ENCODE peak calls at places on chromosomes 4 and X, in five cellular contexts. One of them, this sample, is unnamed.

GRCh38 chr4:44738615-44739014 is 12.3 kb upstream of the GNPDA2 start:
- DNase-seq in stromal cell of bone marrow: no peak
- DNase-seq in GM12865: peak
- DNase-seq in renal cortical epithelial cell: peak
- DNase-seq in heart left ventricle: no peak
- DNase-seq in this sample: no peak

GRCh38 chrX:25278341-25278740 is 262.6 kb upstream of the ARX start:
- DNase-seq in GM12865: no peak
- DNase-seq in heart left ventricle: no peak
- DNase-seq in renal cortical epithelial cell: no peak
- DNase-seq in stromal cell of bone marrow: no peak
- DNase-seq in this sample: no peak

GRCh38 chr4:3827616-3828492 is 61.7 kb downstream of the ADRA2C start:
- DNase-seq in heart left ventricle: peak
- DNase-seq in renal cortical epithelial cell: no peak
- DNase-seq in GM12865: no peak
- DNase-seq in stromal cell of bone marrow: peak
- DNase-seq in this sample: no peak

GRCh38 chr4:155960522-155960921 is 6.9 kb upstream of the CTSO start:
- DNase-seq in stromal cell of bone marrow: peak
- DNase-seq in renal cortical epithelial cell: no peak
- DNase-seq in heart left ventricle: no peak
- DNase-seq in GM12865: no peak
- DNase-seq in this sample: no peak

GRCh38 chr4:105158837-105159236 is 12.2 kb downstream of the TET2 start:
- DNase-seq in heart left ventricle: peak
- DNase-seq in renal cortical epithelial cell: peak
- DNase-seq in GM12865: no peak
- DNase-seq in stromal cell of bone marrow: no peak
- DNase-seq in this sample: no peak

GRCh38 chr4:102438873-102439614 is 62.1 kb upstream of the NFKB1 start:
- DNase-seq in stromal cell of bone marrow: peak
- DNase-seq in GM12865: no peak
- DNase-seq in heart left ventricle: no peak
- DNase-seq in renal cortical epithelial cell: peak
- DNase-seq in this sample: no peak

GRCh38 chrX:119655125-119655524 is 37.8 kb downstream of the SEPTIN6 start:
- DNase-seq in renal cortical epithelial cell: peak
- DNase-seq in heart left ventricle: peak
- DNase-seq in GM12865: peak
- DNase-seq in stromal cell of bone marrow: peak
- DNase-seq in this sample: no peak

GRCh38 chr4:75289843-75290616 is 224.2 kb downstream of the RCHY1 start:
- DNase-seq in GM12865: peak
- DNase-seq in stromal cell of bone marrow: peak
- DNase-seq in heart left ventricle: no peak
- DNase-seq in renal cortical epithelial cell: peak
- DNase-seq in this sample: peak

GRCh38 chr4:67447873-67448272 is 97.4 kb downstream of the CENPC start:
- DNase-seq in stromal cell of bone marrow: no peak
- DNase-seq in heart left ventricle: no peak
- DNase-seq in GM12865: no peak
- DNase-seq in renal cortical epithelial cell: no peak
- DNase-seq in this sample: no peak

GRCh38 chr4:110610940-110611785 is 11.7 kb downstream of the PITX2 start:
- DNase-seq in stromal cell of bone marrow: no peak
- DNase-seq in heart left ventricle: no peak
- DNase-seq in GM12865: no peak
- DNase-seq in renal cortical epithelial cell: peak
- DNase-seq in this sample: no peak

GRCh38 chr4:108850407-108850709 is 87.5 kb upstream of the ETNPPL start:
- DNase-seq in renal cortical epithelial cell: no peak
- DNase-seq in GM12865: no peak
- DNase-seq in stromal cell of bone marrow: no peak
- DNase-seq in heart left ventricle: no peak
- DNase-seq in this sample: no peak

GRCh38 chrX:153598541-153599191 is at the start of gene CCNQ:
- DNase-seq in GM12865: peak
- DNase-seq in renal cortical epithelial cell: no peak
- DNase-seq in stromal cell of bone marrow: no peak
- DNase-seq in heart left ventricle: no peak
- DNase-seq in this sample: no peak

GRCh38 chrX:40085086-40085551 is 12.6 kb downstream of the BCOR start:
- DNase-seq in GM12865: no peak
- DNase-seq in heart left ventricle: no peak
- DNase-seq in renal cortical epithelial cell: peak
- DNase-seq in stromal cell of bone marrow: no peak
- DNase-seq in this sample: no peak

GRCh38 chrX:4936315-4936714 is 1222.9 kb upstream of the PRKX start:
- DNase-seq in GM12865: no peak
- DNase-seq in heart left ventricle: no peak
- DNase-seq in renal cortical epithelial cell: no peak
- DNase-seq in stromal cell of bone marrow: no peak
- DNase-seq in this sample: no peak

GRCh38 chrX:139246295-139246694 is 284.2 kb upstream of the F9 start:
- DNase-seq in renal cortical epithelial cell: no peak
- DNase-seq in heart left ventricle: no peak
- DNase-seq in GM12865: no peak
- DNase-seq in stromal cell of bone marrow: no peak
- DNase-seq in this sample: no peak

GRCh38 chr4:3845094-3845743 is 79.0 kb downstream of the ADRA2C start:
- DNase-seq in stromal cell of bone marrow: no peak
- DNase-seq in renal cortical epithelial cell: no peak
- DNase-seq in GM12865: no peak
- DNase-seq in heart left ventricle: no peak
- DNase-seq in this sample: no peak

GRCh38 chrX:130245441-130245840 is 23.3 kb downstream of the ZNF280C start:
- DNase-seq in renal cortical epithelial cell: peak
- DNase-seq in stromal cell of bone marrow: peak
- DNase-seq in GM12865: no peak
- DNase-seq in heart left ventricle: no peak
- DNase-seq in this sample: no peak

GRCh38 chr4:163048447-163048846 is 118.2 kb downstream of the NAF1 start:
- DNase-seq in renal cortical epithelial cell: peak
- DNase-seq in GM12865: peak
- DNase-seq in stromal cell of bone marrow: peak
- DNase-seq in heart left ventricle: no peak
- DNase-seq in this sample: peak

GRCh38 chrX:102934624-102935023 is 2.4 kb upstream of the RAB40AL start:
- DNase-seq in renal cortical epithelial cell: peak
- DNase-seq in stromal cell of bone marrow: peak
- DNase-seq in heart left ventricle: no peak
- DNase-seq in GM12865: peak
- DNase-seq in this sample: peak

GRCh38 chrX:11597479-11597878 is 68.2 kb downstream of the ARHGAP6 start:
- DNase-seq in renal cortical epithelial cell: no peak
- DNase-seq in stromal cell of bone marrow: no peak
- DNase-seq in GM12865: no peak
- DNase-seq in heart left ventricle: no peak
- DNase-seq in this sample: no peak

GRCh38 chrX:137313627-137314026 is 252.3 kb upstream of the ZIC3 start:
- DNase-seq in GM12865: peak
- DNase-seq in renal cortical epithelial cell: no peak
- DNase-seq in stromal cell of bone marrow: no peak
- DNase-seq in heart left ventricle: no peak
- DNase-seq in this sample: no peak

GRCh38 chr4:73864365-73864764 is 4.8 kb upstream of the CXCL1 start:
- DNase-seq in stromal cell of bone marrow: no peak
- DNase-seq in renal cortical epithelial cell: peak
- DNase-seq in heart left ventricle: no peak
- DNase-seq in GM12865: peak
- DNase-seq in this sample: no peak

GRCh38 chr4:125736057-125736456 is 421.3 kb downstream of the FAT4 start:
- DNase-seq in stromal cell of bone marrow: peak
- DNase-seq in heart left ventricle: no peak
- DNase-seq in GM12865: no peak
- DNase-seq in renal cortical epithelial cell: peak
- DNase-seq in this sample: no peak

GRCh38 chr4:78057135-78057599 is at the start of gene FRAS1:
- DNase-seq in GM12865: no peak
- DNase-seq in renal cortical epithelial cell: no peak
- DNase-seq in heart left ventricle: peak
- DNase-seq in stromal cell of bone marrow: no peak
- DNase-seq in this sample: no peak

GRCh38 chr4:38071801-38072567 is 111.8 kb downstream of the PTTG2 start:
- DNase-seq in heart left ventricle: peak
- DNase-seq in renal cortical epithelial cell: peak
- DNase-seq in stromal cell of bone marrow: no peak
- DNase-seq in GM12865: peak
- DNase-seq in this sample: no peak

GRCh38 chr4:15420642-15421041 is 7.2 kb upstream of the C1QTNF7 start:
- DNase-seq in heart left ventricle: no peak
- DNase-seq in GM12865: no peak
- DNase-seq in renal cortical epithelial cell: peak
- DNase-seq in stromal cell of bone marrow: peak
- DNase-seq in this sample: peak

GRCh38 chrX:54157561-54157960 is 25.5 kb downstream of the FAM120C start:
- DNase-seq in GM12865: no peak
- DNase-seq in renal cortical epithelial cell: no peak
- DNase-seq in stromal cell of bone marrow: no peak
- DNase-seq in heart left ventricle: no peak
- DNase-seq in this sample: no peak

GRCh38 chr4:144685916-144686315 is 40.0 kb downstream of the HHIP start:
- DNase-seq in renal cortical epithelial cell: peak
- DNase-seq in stromal cell of bone marrow: no peak
- DNase-seq in heart left ventricle: no peak
- DNase-seq in GM12865: no peak
- DNase-seq in this sample: no peak

GRCh38 chr4:139457318-139457717 is 3.4 kb downstream of the RAB33B start:
- DNase-seq in heart left ventricle: no peak
- DNase-seq in GM12865: no peak
- DNase-seq in renal cortical epithelial cell: peak
- DNase-seq in stromal cell of bone marrow: no peak
- DNase-seq in this sample: no peak

GRCh38 chr4:40515037-40515397 is 114.6 kb downstream of the RBM47 start:
- DNase-seq in heart left ventricle: no peak
- DNase-seq in renal cortical epithelial cell: peak
- DNase-seq in stromal cell of bone marrow: no peak
- DNase-seq in GM12865: no peak
- DNase-seq in this sample: no peak

GRCh38 chrX:31656013-31656412 is 584.2 kb upstream of the FTHL17 start:
- DNase-seq in heart left ventricle: no peak
- DNase-seq in GM12865: no peak
- DNase-seq in stromal cell of bone marrow: peak
- DNase-seq in renal cortical epithelial cell: no peak
- DNase-seq in this sample: no peak

GRCh38 chr4:6161921-6162464 is 38.4 kb downstream of the JAKMIP1 start:
- DNase-seq in stromal cell of bone marrow: no peak
- DNase-seq in GM12865: no peak
- DNase-seq in renal cortical epithelial cell: no peak
- DNase-seq in heart left ventricle: no peak
- DNase-seq in this sample: no peak

GRCh38 chrX:119228506-119229290 is 7.4 kb upstream of the PGRMC1 start:
- DNase-seq in renal cortical epithelial cell: peak
- DNase-seq in stromal cell of bone marrow: peak
- DNase-seq in heart left ventricle: no peak
- DNase-seq in GM12865: no peak
- DNase-seq in this sample: no peak

GRCh38 chr4:36420111-36420679 is 138.8 kb downstream of the DTHD1 start:
- DNase-seq in stromal cell of bone marrow: no peak
- DNase-seq in heart left ventricle: no peak
- DNase-seq in GM12865: no peak
- DNase-seq in renal cortical epithelial cell: no peak
- DNase-seq in this sample: no peak

GRCh38 chrX:63784346-63784901 is 590 bp downstream of the ARHGEF9 start:
- DNase-seq in renal cortical epithelial cell: no peak
- DNase-seq in heart left ventricle: no peak
- DNase-seq in stromal cell of bone marrow: no peak
- DNase-seq in GM12865: no peak
- DNase-seq in this sample: no peak

GRCh38 chrX:19548279-19548678 is 33.0 kb upstream of the MAP3K15 start:
- DNase-seq in stromal cell of bone marrow: no peak
- DNase-seq in heart left ventricle: no peak
- DNase-seq in GM12865: no peak
- DNase-seq in renal cortical epithelial cell: no peak
- DNase-seq in this sample: no peak

GRCh38 chrX:135345328-135345645 is 36.0 kb downstream of the ETDC start:
- DNase-seq in GM12865: no peak
- DNase-seq in heart left ventricle: peak
- DNase-seq in stromal cell of bone marrow: peak
- DNase-seq in renal cortical epithelial cell: peak
- DNase-seq in this sample: no peak

GRCh38 chrX:135396566-135396965 is 25.2 kb upstream of the SMIM10L2A start:
- DNase-seq in renal cortical epithelial cell: no peak
- DNase-seq in heart left ventricle: no peak
- DNase-seq in GM12865: no peak
- DNase-seq in stromal cell of bone marrow: no peak
- DNase-seq in this sample: no peak

This sample was measured in NT2/D1.